ENCODE peak calls at places on chromosomes 6 and 20, in four cellular contexts. C, H, Z and J are unnamed samples.

GRCh38 chr6:37717836-37718251 is 20.2 kb upstream of the MDGA1 start:
- DNase-seq in C (no peak), H (no peak), Z (peak; percentile 42), J (no peak)

GRCh38 chr20:46070215-46070910 is 19.4 kb downstream of the NCOA5 start:
- DNase-seq in C (no peak), H (no peak), Z (peak; percentile 76), J (no peak)

GRCh38 chr20:32820000-32820697 is 395 bp downstream of the MAPRE1 start:
- DNase-seq in C (peak; percentile 58), H (peak; percentile 71), Z (peak; percentile 16), J (peak; percentile 93)

GRCh38 chr6:25094726-25095125 is 159.0 kb upstream of the RIPOR2 start:
- DNase-seq in C (no peak), H (no peak), Z (no peak), J (no peak)

GRCh38 chr6:17725083-17725482 is 18.4 kb upstream of the NUP153 start:
- DNase-seq in C (no peak), H (no peak), Z (peak; percentile 43), J (no peak)

GRCh38 chr6:17580518-17581048 is 19.5 kb upstream of the FAM8A1 start:
- DNase-seq in C (no peak), H (peak; percentile 32), Z (peak; percentile 36), J (no peak)

GRCh38 chr20:17747431-17747846 is 47.7 kb downstream of the BANF2 start:
- DNase-seq in C (no peak), H (no peak), Z (peak; percentile 93), J (no peak)

GRCh38 chr20:23048283-23049200 is 930 bp downstream of the THBD start:
- DNase-seq in C (no peak), H (peak; percentile 50), Z (peak; percentile 44), J (no peak)

GRCh38 chr6:170151235-170152110 is 139.4 kb downstream of the DLL1 start:
- DNase-seq in C (no peak), H (no peak), Z (no peak), J (no peak)

GRCh38 chr6:170067923-170068360 is 222.9 kb downstream of the DLL1 start:
- DNase-seq in C (no peak), H (no peak), Z (no peak), J (peak; percentile 80)

GRCh38 chr6:105886812-105887513 is 199.2 kb upstream of the PRDM1 start:
- DNase-seq in C (no peak), H (no peak), Z (peak; percentile 51), J (no peak)

GRCh38 chr6:42045538-42046460 is 4.5 kb upstream of the TAF8 start:
- DNase-seq in C (peak; percentile 58), H (no peak), Z (peak; percentile 91), J (peak; percentile 97)

GRCh38 chr20:6081236-6081635 is 27.4 kb upstream of the LRRN4 start:
- DNase-seq in C (no peak), H (no peak), Z (peak; percentile 73), J (no peak)

GRCh38 chr20:34220581-34220980 is 20.6 kb upstream of the ASIP start:
- DNase-seq in C (no peak), H (no peak), Z (peak; percentile 73), J (no peak)

GRCh38 chr6:32519117-32519909 is 10.8 kb downstream of the HLA-DRB5 start:
- DNase-seq in C (no peak), H (no peak), Z (no peak), J (no peak)

GRCh38 chr6:139580592-139581484 is 206.4 kb upstream of the CITED2 start:
- DNase-seq in C (no peak), H (no peak), Z (no peak), J (no peak)

GRCh38 chr6:150725795-150726194 is 126.1 kb downstream of the PLEKHG1 start:
- DNase-seq in C (no peak), H (no peak), Z (no peak), J (no peak)

GRCh38 chr6:108686896-108687295 is 126.2 kb downstream of the FOXO3 start:
- DNase-seq in C (no peak), H (no peak), Z (no peak), J (peak; percentile 23)

GRCh38 chr6:1613631-1614447 is 4.1 kb downstream of the FOXC1 start:
- DNase-seq in C (no peak), H (no peak), Z (no peak), J (no peak)

GRCh38 chr20:49112596-49113274 is 66.6 kb downstream of the CSE1L start:
- DNase-seq in C (no peak), H (no peak), Z (peak; percentile 20), J (no peak)

GRCh38 chr20:54608039-54608745 is 132.8 kb downstream of the DOK5 start:
- DNase-seq in C (no peak), H (no peak), Z (no peak), J (no peak)

GRCh38 chr6:139954463-139955071 is 580.1 kb upstream of the CITED2 start:
- DNase-seq in C (no peak), H (no peak), Z (no peak), J (no peak)